ENCODE peak calls at places on chromosome 16, in nine cellular contexts. One of them, this sample, is unnamed.

GRCh38 chr16:27743963-27744362 is 194.0 kb downstream of the KATNIP start:
- DNase-seq in astrocyte: no peak
- DNase-seq in HCT116: no peak
- DNase-seq in fibroblast of lung: no peak
- DNase-seq in mesendoderm: no peak
- DNase-seq in Karpas-422: no peak
- DNase-seq in kidney: no peak
- DNase-seq in GM23248: no peak
- DNase-seq in neural progenitor cell: no peak
- DNase-seq in this sample: no peak

GRCh38 chr16:8733849-8734540 is 59.6 kb downstream of the ABAT start:
- DNase-seq in fibroblast of lung: no peak
- DNase-seq in GM23248: no peak
- DNase-seq in astrocyte: no peak
- DNase-seq in HCT116: no peak
- DNase-seq in Karpas-422: no peak
- DNase-seq in mesendoderm: no peak
- DNase-seq in kidney: no peak
- DNase-seq in neural progenitor cell: no peak
- DNase-seq in this sample: peak

GRCh38 chr16:50457979-50458461 is 89.2 kb upstream of the BRD7 start:
- DNase-seq in Karpas-422: no peak
- DNase-seq in astrocyte: no peak
- DNase-seq in mesendoderm: no peak
- DNase-seq in fibroblast of lung: no peak
- DNase-seq in kidney: no peak
- DNase-seq in GM23248: no peak
- DNase-seq in neural progenitor cell: no peak
- DNase-seq in HCT116: no peak
- DNase-seq in this sample: no peak

GRCh38 chr16:66207139-66207863 is 159.2 kb upstream of the CDH5 start:
- DNase-seq in Karpas-422: peak
- DNase-seq in astrocyte: no peak
- DNase-seq in HCT116: no peak
- DNase-seq in fibroblast of lung: no peak
- DNase-seq in GM23248: peak
- DNase-seq in mesendoderm: no peak
- DNase-seq in kidney: no peak
- DNase-seq in neural progenitor cell: no peak
- DNase-seq in this sample: peak

GRCh38 chr16:79601978-79602609 is 1.6 kb upstream of the MAF start:
- DNase-seq in Karpas-422: peak
- DNase-seq in mesendoderm: peak
- DNase-seq in fibroblast of lung: peak
- DNase-seq in astrocyte: peak
- DNase-seq in HCT116: no peak
- DNase-seq in GM23248: peak
- DNase-seq in kidney: peak
- DNase-seq in neural progenitor cell: peak
- DNase-seq in this sample: peak

GRCh38 chr16:14509055-14509454 is 121.0 kb downstream of the PARN start:
- DNase-seq in mesendoderm: peak
- DNase-seq in HCT116: no peak
- DNase-seq in GM23248: peak
- DNase-seq in neural progenitor cell: no peak
- DNase-seq in astrocyte: peak
- DNase-seq in kidney: no peak
- DNase-seq in fibroblast of lung: peak
- DNase-seq in Karpas-422: no peak
- DNase-seq in this sample: no peak

GRCh38 chr16:67101301-67101675 is 8.5 kb upstream of the PHAF1 start:
- DNase-seq in astrocyte: peak
- DNase-seq in fibroblast of lung: peak
- DNase-seq in mesendoderm: no peak
- DNase-seq in HCT116: no peak
- DNase-seq in kidney: no peak
- DNase-seq in GM23248: peak
- DNase-seq in Karpas-422: no peak
- DNase-seq in neural progenitor cell: no peak
- DNase-seq in this sample: no peak

GRCh38 chr16:333406-334094 is 19.0 kb downstream of the AXIN1 start:
- DNase-seq in kidney: no peak
- DNase-seq in GM23248: no peak
- DNase-seq in HCT116: no peak
- DNase-seq in Karpas-422: no peak
- DNase-seq in fibroblast of lung: no peak
- DNase-seq in neural progenitor cell: no peak
- DNase-seq in astrocyte: peak
- DNase-seq in mesendoderm: no peak
- DNase-seq in this sample: no peak

GRCh38 chr16:81786321-81786720 is 7.2 kb downstream of the PLCG2 start:
- DNase-seq in mesendoderm: peak
- DNase-seq in astrocyte: peak
- DNase-seq in HCT116: no peak
- DNase-seq in kidney: no peak
- DNase-seq in neural progenitor cell: no peak
- DNase-seq in GM23248: peak
- DNase-seq in fibroblast of lung: peak
- DNase-seq in Karpas-422: peak
- DNase-seq in this sample: peak

GRCh38 chr16:81784042-81784785 is 5.1 kb downstream of the PLCG2 start:
- DNase-seq in Karpas-422: peak
- DNase-seq in mesendoderm: peak
- DNase-seq in kidney: no peak
- DNase-seq in neural progenitor cell: no peak
- DNase-seq in fibroblast of lung: no peak
- DNase-seq in astrocyte: no peak
- DNase-seq in HCT116: no peak
- DNase-seq in GM23248: no peak
- DNase-seq in this sample: peak

GRCh38 chr16:81787659-81788058 is 8.6 kb downstream of the PLCG2 start:
- DNase-seq in neural progenitor cell: no peak
- DNase-seq in GM23248: no peak
- DNase-seq in HCT116: no peak
- DNase-seq in fibroblast of lung: no peak
- DNase-seq in astrocyte: no peak
- DNase-seq in kidney: no peak
- DNase-seq in mesendoderm: no peak
- DNase-seq in Karpas-422: no peak
- DNase-seq in this sample: no peak

GRCh38 chr16:81786868-81787267 is 7.8 kb downstream of the PLCG2 start:
- DNase-seq in HCT116: no peak
- DNase-seq in mesendoderm: no peak
- DNase-seq in astrocyte: peak
- DNase-seq in GM23248: no peak
- DNase-seq in fibroblast of lung: peak
- DNase-seq in Karpas-422: peak
- DNase-seq in kidney: no peak
- DNase-seq in neural progenitor cell: no peak
- DNase-seq in this sample: no peak

DNA sequence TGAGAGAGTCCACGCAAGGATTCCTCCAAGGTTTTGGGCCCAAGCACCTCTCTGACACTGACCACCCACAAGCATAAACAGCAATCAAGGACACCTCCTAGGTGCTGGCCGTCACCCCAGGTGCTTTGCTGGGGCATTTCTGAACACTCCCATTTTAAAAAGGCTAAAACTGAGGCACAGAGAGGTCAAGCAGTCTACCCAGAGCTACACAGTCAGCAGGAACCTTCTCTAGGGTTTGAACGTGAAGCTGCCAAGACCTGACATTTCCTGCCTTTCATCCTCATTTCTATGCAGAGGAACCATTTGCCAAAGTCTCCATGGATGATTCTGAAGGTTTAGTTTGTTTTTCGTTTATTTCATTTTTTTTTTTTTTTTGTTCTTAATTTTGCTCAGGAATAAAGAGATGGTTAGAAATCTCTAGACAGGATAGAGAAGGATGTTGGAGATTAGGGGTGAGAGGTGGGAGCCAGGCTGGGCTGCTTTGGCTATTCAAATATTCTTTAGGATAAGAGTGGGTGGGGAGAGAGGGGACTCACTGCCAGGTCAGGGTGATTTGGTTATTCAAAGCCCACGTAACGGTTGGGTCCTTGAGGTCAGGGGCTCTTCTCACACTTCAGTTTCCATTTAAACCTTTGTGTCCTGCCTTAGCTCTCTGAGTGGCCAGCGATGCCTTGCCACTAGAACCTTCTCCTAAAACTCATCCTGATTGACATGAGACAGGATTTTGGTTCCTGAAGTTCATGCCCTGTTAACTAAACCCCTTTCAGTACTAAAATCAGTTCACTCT is 6.2 kb downstream of the PLCG2 start:
- DNase-seq in GM23248: no peak
- DNase-seq in mesendoderm: no peak
- DNase-seq in neural progenitor cell: no peak
- DNase-seq in fibroblast of lung: no peak
- DNase-seq in HCT116: no peak
- DNase-seq in kidney: no peak
- DNase-seq in astrocyte: no peak
- DNase-seq in Karpas-422: peak
- DNase-seq in this sample: no peak
- H3K4me3 ChIP-seq in GM23248: no peak
- H3K4me3 ChIP-seq in mesendoderm: no peak
- H3K4me3 ChIP-seq in neural progenitor cell: no peak
- H3K4me3 ChIP-seq in fibroblast of lung: no peak
- H3K4me3 ChIP-seq in HCT116: no peak
- H3K4me3 ChIP-seq in kidney: peak
- H3K4me3 ChIP-seq in astrocyte: no peak
- H3K4me3 ChIP-seq in Karpas-422: peak
- H3K4me3 ChIP-seq in this sample: peak

GRCh38 chr16:23428351-23428750 is 24.6 kb downstream of the COG7 start:
- DNase-seq in astrocyte: no peak
- DNase-seq in fibroblast of lung: no peak
- DNase-seq in HCT116: no peak
- DNase-seq in GM23248: no peak
- DNase-seq in mesendoderm: no peak
- DNase-seq in kidney: no peak
- DNase-seq in Karpas-422: no peak
- DNase-seq in neural progenitor cell: no peak
- DNase-seq in this sample: no peak

GRCh38 chr16:23420011-23420410 is 33.0 kb downstream of the COG7 start:
- DNase-seq in Karpas-422: no peak
- DNase-seq in HCT116: no peak
- DNase-seq in neural progenitor cell: no peak
- DNase-seq in GM23248: no peak
- DNase-seq in fibroblast of lung: peak
- DNase-seq in mesendoderm: no peak
- DNase-seq in astrocyte: peak
- DNase-seq in kidney: no peak
- DNase-seq in this sample: no peak

GRCh38 chr16:23423496-23424049 is 29.4 kb downstream of the COG7 start:
- DNase-seq in Karpas-422: no peak
- DNase-seq in fibroblast of lung: peak
- DNase-seq in HCT116: peak
- DNase-seq in astrocyte: peak
- DNase-seq in kidney: peak
- DNase-seq in mesendoderm: no peak
- DNase-seq in GM23248: peak
- DNase-seq in neural progenitor cell: no peak
- DNase-seq in this sample: peak

DNA sequence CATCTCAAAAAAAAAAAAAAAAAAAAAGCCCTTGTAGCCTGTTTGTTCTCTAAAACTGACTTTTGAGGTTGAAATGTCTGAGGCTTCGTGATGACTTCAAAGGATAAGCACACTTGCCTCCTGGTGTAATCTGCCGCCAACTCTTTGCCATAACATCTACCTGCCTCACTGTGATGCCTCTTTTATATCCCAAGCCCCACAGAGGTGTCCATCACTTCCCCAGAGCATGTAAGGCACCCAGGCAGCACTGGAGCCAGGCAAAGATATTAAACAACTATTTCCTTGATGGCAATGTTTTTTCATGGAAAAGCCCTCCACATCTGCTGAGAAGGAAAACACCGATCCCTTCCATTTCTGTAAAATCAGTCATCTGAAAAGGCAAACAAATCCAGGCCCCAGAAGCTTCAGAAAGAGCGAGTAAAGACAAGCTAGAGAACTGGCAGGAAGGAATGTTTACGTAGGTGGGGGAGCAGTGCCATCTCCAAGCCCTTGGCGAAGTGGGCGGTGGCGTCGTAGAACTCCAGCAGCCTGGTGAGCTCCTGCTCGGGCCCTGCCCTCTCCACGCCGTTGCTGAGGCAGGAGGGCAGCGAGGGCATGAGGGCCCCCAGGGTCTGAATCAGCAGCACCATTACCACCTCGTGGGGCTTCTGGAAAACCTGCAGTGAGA is 28.6 kb downstream of the COG7 start:
- DNase-seq in fibroblast of lung: peak
- DNase-seq in GM23248: no peak
- DNase-seq in mesendoderm: no peak
- DNase-seq in astrocyte: peak
- DNase-seq in kidney: peak
- DNase-seq in HCT116: no peak
- DNase-seq in neural progenitor cell: no peak
- DNase-seq in Karpas-422: no peak
- DNase-seq in this sample: no peak
- H3K9ac ChIP-seq in fibroblast of lung: no peak
- H3K9ac ChIP-seq in GM23248: no peak
- H3K9ac ChIP-seq in mesendoderm: no peak
- H3K9ac ChIP-seq in astrocyte: no peak
- H3K9ac ChIP-seq in kidney: no peak
- H3K9ac ChIP-seq in HCT116: no peak
- H3K9ac ChIP-seq in neural progenitor cell: no peak
- H3K9ac ChIP-seq in Karpas-422: no peak
- H3K9ac ChIP-seq in this sample: no peak

DNA sequence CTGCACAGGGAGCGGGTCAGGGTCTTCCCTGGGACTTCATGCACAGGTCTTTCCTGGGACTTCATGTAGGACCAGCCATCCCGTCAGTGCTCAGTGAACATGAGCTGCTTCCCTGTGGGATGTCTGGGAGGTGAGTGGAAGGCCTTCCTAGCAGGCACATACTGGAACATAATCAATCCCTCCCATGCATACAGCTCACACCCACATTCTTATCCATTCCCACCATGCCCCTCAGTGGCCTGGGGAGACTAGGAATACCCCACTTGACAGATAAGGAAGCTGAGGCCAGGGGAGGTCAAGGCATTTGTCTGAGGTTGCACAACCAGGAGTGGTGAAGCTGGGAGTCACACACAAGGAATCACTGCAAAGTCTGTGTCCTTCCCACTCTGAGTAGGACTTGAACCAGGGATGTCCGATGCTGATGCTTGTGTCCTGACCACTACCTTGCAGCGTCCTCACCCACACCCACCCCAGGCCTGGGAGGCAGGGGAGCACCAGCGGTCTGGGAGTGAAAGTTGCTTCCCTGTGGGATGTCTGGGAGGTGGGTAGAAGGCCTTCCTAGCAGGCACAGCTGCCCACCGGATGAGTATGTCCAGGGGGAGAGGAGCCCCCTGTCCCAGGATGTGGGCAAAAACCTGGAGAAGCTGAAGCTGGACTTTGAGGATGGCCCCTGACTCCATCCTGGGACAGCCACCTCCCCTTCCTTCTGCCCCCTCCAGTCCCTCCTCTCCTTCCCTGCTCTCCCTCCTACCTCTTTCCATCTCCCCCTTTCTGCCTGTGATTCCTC is 1.0 kb upstream of the NLRC5 start:
- DNase-seq in astrocyte: no peak
- DNase-seq in kidney: no peak
- DNase-seq in neural progenitor cell: no peak
- DNase-seq in mesendoderm: no peak
- DNase-seq in Karpas-422: no peak
- DNase-seq in GM23248: peak
- DNase-seq in fibroblast of lung: no peak
- DNase-seq in HCT116: no peak
- DNase-seq in this sample: no peak
- H3K4me3 ChIP-seq in astrocyte: peak
- H3K4me3 ChIP-seq in kidney: peak
- H3K4me3 ChIP-seq in neural progenitor cell: peak
- H3K4me3 ChIP-seq in mesendoderm: no peak
- H3K4me3 ChIP-seq in Karpas-422: peak
- H3K4me3 ChIP-seq in GM23248: peak
- H3K4me3 ChIP-seq in fibroblast of lung: peak
- H3K4me3 ChIP-seq in HCT116: no peak
- H3K4me3 ChIP-seq in this sample: no peak

GRCh38 chr16:30539000-30539964 is 4.6 kb upstream of the ZNF747 start:
- DNase-seq in kidney: no peak
- DNase-seq in neural progenitor cell: no peak
- DNase-seq in fibroblast of lung: no peak
- DNase-seq in Karpas-422: no peak
- DNase-seq in GM23248: no peak
- DNase-seq in HCT116: no peak
- DNase-seq in astrocyte: no peak
- DNase-seq in mesendoderm: no peak
- DNase-seq in this sample: peak

GRCh38 chr16:30535777-30536190 is 1.1 kb upstream of the ZNF747 start:
- DNase-seq in mesendoderm: peak
- DNase-seq in kidney: peak
- DNase-seq in astrocyte: peak
- DNase-seq in GM23248: peak
- DNase-seq in neural progenitor cell: peak
- DNase-seq in fibroblast of lung: peak
- DNase-seq in HCT116: peak
- DNase-seq in Karpas-422: peak
- DNase-seq in this sample: peak

GRCh38 chr16:30546115-30546514 is 11.5 kb upstream of the ZNF747 start:
- DNase-seq in neural progenitor cell: no peak
- DNase-seq in mesendoderm: no peak
- DNase-seq in astrocyte: no peak
- DNase-seq in HCT116: no peak
- DNase-seq in fibroblast of lung: no peak
- DNase-seq in GM23248: no peak
- DNase-seq in kidney: no peak
- DNase-seq in Karpas-422: no peak
- DNase-seq in this sample: no peak

GRCh38 chr16:30543067-30543466 is 8.4 kb upstream of the ZNF747 start:
- DNase-seq in GM23248: no peak
- DNase-seq in kidney: no peak
- DNase-seq in astrocyte: no peak
- DNase-seq in neural progenitor cell: no peak
- DNase-seq in HCT116: no peak
- DNase-seq in Karpas-422: no peak
- DNase-seq in mesendoderm: no peak
- DNase-seq in fibroblast of lung: no peak
- DNase-seq in this sample: no peak

DNA sequence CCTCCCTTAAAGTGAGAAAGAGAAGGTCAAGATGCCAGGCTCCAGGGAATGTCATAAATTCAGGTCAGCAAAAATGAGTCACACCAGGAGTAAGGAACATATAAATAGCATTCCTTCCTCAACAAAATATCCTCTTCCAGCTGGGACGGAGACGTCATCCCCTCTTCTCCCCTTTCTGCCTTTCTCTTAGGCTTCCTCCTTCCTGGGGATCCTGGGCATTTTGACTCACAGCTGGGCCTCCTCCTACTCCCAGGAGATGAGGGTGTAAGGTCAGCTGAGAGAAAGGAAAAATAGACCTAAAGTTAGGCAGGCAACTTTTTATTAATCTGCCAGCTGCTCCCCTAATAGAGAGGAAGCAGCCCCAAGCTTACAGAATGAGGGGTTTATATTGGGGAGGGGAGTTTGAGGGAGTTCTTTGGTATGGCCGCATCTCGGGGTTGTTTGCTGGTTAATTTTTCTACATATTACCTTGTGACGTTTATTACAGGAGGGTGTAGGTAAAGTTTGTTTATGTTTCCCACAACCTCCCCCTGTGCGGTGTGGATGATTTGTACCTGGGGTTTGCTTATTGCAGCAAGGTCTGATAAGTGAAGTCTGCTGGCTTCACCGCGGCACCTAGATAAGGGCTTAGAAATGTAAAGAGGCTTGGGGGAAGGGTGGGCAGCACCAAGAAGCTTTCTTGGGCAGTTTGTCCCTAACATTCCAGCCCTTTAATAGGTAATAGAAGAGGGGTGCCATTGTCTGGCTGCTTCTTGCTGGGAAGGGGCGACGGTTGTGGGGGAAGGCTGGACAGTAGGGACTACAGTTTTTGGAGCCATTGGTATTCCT is 7.1 kb upstream of the ZNF747 start:
- DNase-seq in fibroblast of lung: peak
- DNase-seq in Karpas-422: no peak
- DNase-seq in HCT116: no peak
- DNase-seq in GM23248: peak
- DNase-seq in astrocyte: peak
- DNase-seq in neural progenitor cell: peak
- DNase-seq in kidney: no peak
- DNase-seq in mesendoderm: peak
- DNase-seq in this sample: peak
- H3K9ac ChIP-seq in fibroblast of lung: no peak
- H3K9ac ChIP-seq in Karpas-422: no peak
- H3K9ac ChIP-seq in HCT116: no peak
- H3K9ac ChIP-seq in GM23248: no peak
- H3K9ac ChIP-seq in astrocyte: peak
- H3K9ac ChIP-seq in neural progenitor cell: no peak
- H3K9ac ChIP-seq in kidney: no peak
- H3K9ac ChIP-seq in mesendoderm: peak
- H3K9ac ChIP-seq in this sample: peak

This sample was measured in endodermal cell.